ENCODE peak calls at places on chromosome 7, in nine cellular contexts. V is hepatocyte, M is neural progenitor cell, Z is gastrocnemius medialis, L is HCT116, O is HepG2, C is MCF 10A, A is DND-41, N is fibroblast of lung. U is an unnamed sample.
A peak's percentile ranks its signal among the peaks of the same experiment; 100 is the strongest.

GRCh38 chr7:29807179-29807841 is 1.0 kb downstream of the WIPF3 start:
- DNase-seq in V (peak; percentile 64), M (peak; percentile 63), Z (peak; percentile 82), L (peak; percentile 34), O (peak; percentile 15), C (no peak), A (no peak), N (no peak), U (peak; percentile 50)

GRCh38 chr7:79282051-79282694 is 171.3 kb downstream of the MAGI2 start:
- DNase-seq in V (peak; percentile 60), M (peak; percentile 25), Z (no peak), L (peak; percentile 35), O (no peak), C (peak; percentile 55), A (no peak), N (peak; percentile 71), U (peak; percentile 10)

GRCh38 chr7:146116452-146117219 is at the start of gene CNTNAP2:
- DNase-seq in V (peak; percentile 52), M (peak; percentile 85), Z (no peak), L (no peak), O (no peak), C (no peak), A (no peak), N (peak; percentile 35), U (peak; percentile 67)

GRCh38 chr7:16015981-16016380 is 329.5 kb upstream of the MEOX2 start:
- DNase-seq in V (no peak), M (no peak), Z (no peak), L (no peak), O (no peak), C (no peak), A (no peak), N (no peak), U (no peak)

GRCh38 chr7:114791771-114792170 is 130.1 kb upstream of the MDFIC start:
- DNase-seq in V (no peak), M (no peak), Z (no peak), L (no peak), O (no peak), C (no peak), A (no peak), N (peak; percentile 27), U (no peak)

GRCh38 chr7:112010994-112011393 is 195.2 kb downstream of the DOCK4 start:
- DNase-seq in V (no peak), M (no peak), Z (no peak), L (no peak), O (no peak), C (no peak), A (no peak), N (no peak), U (no peak)

GRCh38 chr7:30224511-30225031 is 59.8 kb upstream of the ZNRF2 start:
- DNase-seq in V (no peak), M (no peak), Z (no peak), L (no peak), O (no peak), C (peak; percentile 56), A (no peak), N (peak; percentile 96), U (no peak)

GRCh38 chr7:80210400-80210799 is 75.8 kb downstream of the GNAI1 start:
- DNase-seq in V (peak; percentile 42), M (no peak), Z (no peak), L (no peak), O (peak; percentile 96), C (no peak), A (no peak), N (no peak), U (no peak)

GRCh38 chr7:36775061-36775631 is 50.9 kb upstream of the AOAH start:
- DNase-seq in V (no peak), M (no peak), Z (no peak), L (no peak), O (no peak), C (no peak), A (no peak), N (no peak), U (no peak)

GRCh38 chr7:134196439-134196838 is 69.3 kb downstream of the LRGUK start:
- DNase-seq in V (no peak), M (no peak), Z (no peak), L (no peak), O (no peak), C (no peak), A (no peak), N (no peak), U (no peak)

GRCh38 chr7:118158766-118159165 is 25.2 kb upstream of the LSM8 start:
- DNase-seq in V (no peak), M (peak; percentile 48), Z (no peak), L (peak; percentile 39), O (no peak), C (peak; percentile 20), A (no peak), N (no peak), U (no peak)

GRCh38 chr7:128323489-128324362 is 20.0 kb downstream of the RBM28 start:
- DNase-seq in V (no peak), M (no peak), Z (peak; percentile 25), L (no peak), O (no peak), C (no peak), A (no peak), N (peak; percentile 29), U (no peak)

GRCh38 chr7:303884-304573 is 14.1 kb downstream of the FOXL3 start:
- DNase-seq in V (no peak), M (no peak), Z (no peak), L (no peak), O (no peak), C (no peak), A (no peak), N (no peak), U (no peak)

GRCh38 chr7:155580367-155580766 is 34.0 kb upstream of the CNPY1 start:
- DNase-seq in V (no peak), M (no peak), Z (no peak), L (no peak), O (no peak), C (peak; percentile 27), A (no peak), N (no peak), U (no peak)

GRCh38 chr7:91295571-91295970 is 31.3 kb downstream of the FZD1 start:
- DNase-seq in V (no peak), M (no peak), Z (no peak), L (no peak), O (no peak), C (no peak), A (no peak), N (no peak), U (no peak)
- TF ChIP-seq CTCF in V (no peak), M (no peak), Z (no peak), L (no peak), O (no peak), C (no peak), A (no peak), N (no peak), U (no peak)

DNA sequence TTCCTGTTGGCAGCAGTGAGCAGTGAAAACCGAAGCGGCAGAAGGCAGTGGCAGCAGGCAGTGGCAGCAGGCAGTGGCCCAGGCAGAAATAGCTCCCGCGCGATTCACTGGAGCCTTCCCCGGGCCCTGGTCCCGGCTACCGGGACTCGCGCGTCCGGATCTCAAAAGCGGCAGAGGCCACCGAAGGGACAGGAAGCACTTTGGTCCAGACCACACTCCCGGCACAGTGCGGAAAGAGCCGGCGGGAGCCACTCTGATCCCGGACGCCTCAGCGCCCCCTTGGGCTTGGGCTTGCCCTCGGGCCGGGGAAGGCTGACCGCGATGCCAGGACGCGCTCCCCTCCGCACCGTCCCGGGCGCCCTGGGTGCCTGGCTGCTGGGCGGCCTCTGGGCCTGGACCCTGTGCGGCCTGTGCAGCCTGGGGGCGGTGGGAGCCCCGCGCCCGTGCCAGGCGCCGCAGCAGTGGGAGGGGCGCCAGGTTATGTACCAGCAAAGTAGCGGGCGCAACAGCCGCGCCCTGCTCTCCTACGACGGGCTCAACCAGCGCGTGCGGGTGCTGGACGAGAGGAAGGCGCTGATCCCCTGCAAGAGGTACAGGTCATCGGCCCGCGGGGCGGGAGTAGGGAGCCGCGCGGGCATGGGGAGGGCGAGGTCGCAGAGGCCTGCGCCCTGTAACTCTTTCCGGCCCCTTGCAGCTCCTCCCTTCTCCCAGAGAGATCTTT is at the start of gene EPDR1:
- DNase-seq in V (peak; percentile 63), M (peak; percentile 70), Z (peak; percentile 77), L (peak; percentile 37), O (peak; percentile 74), C (no peak), A (peak; percentile 86), N (peak; percentile 38), U (peak; percentile 61)
- TF ChIP-seq CTCF in V (peak; percentile 9), M (peak; percentile 30), Z (peak; percentile 34), L (no peak), O (no peak), C (no peak), A (no peak), N (no peak), U (no peak)

GRCh38 chr7:52586704-52587103 is 448.7 kb upstream of the POM121L12 start:
- DNase-seq in V (no peak), M (peak; percentile 71), Z (no peak), L (no peak), O (no peak), C (no peak), A (no peak), N (peak; percentile 28), U (no peak)

GRCh38 chr7:52592698-52593097 is 442.7 kb upstream of the POM121L12 start:
- DNase-seq in V (no peak), M (no peak), Z (no peak), L (no peak), O (no peak), C (no peak), A (no peak), N (no peak), U (no peak)
- TF ChIP-seq CTCF in V (no peak), M (peak; percentile 24), Z (no peak), L (no peak), O (no peak), C (no peak), A (peak; percentile 19), N (no peak), U (no peak)

GRCh38 chr7:22385326-22385725 is 28.4 kb upstream of the RAPGEF5 start:
- DNase-seq in V (no peak), M (no peak), Z (no peak), L (no peak), O (no peak), C (no peak), A (no peak), N (no peak), U (no peak)

GRCh38 chr7:22378199-22378961 is 21.4 kb upstream of the RAPGEF5 start:
- DNase-seq in V (peak; percentile 52), M (no peak), Z (no peak), L (no peak), O (peak; percentile 96), C (no peak), A (no peak), N (no peak), U (no peak)

GRCh38 chr7:22375359-22376048 is 18.6 kb upstream of the RAPGEF5 start:
- DNase-seq in V (no peak), M (no peak), Z (no peak), L (no peak), O (no peak), C (no peak), A (no peak), N (no peak), U (no peak)

GRCh38 chr7:22377690-22378089 is 20.7 kb upstream of the RAPGEF5 start:
- DNase-seq in V (no peak), M (no peak), Z (no peak), L (no peak), O (no peak), C (no peak), A (no peak), N (no peak), U (no peak)

DNA sequence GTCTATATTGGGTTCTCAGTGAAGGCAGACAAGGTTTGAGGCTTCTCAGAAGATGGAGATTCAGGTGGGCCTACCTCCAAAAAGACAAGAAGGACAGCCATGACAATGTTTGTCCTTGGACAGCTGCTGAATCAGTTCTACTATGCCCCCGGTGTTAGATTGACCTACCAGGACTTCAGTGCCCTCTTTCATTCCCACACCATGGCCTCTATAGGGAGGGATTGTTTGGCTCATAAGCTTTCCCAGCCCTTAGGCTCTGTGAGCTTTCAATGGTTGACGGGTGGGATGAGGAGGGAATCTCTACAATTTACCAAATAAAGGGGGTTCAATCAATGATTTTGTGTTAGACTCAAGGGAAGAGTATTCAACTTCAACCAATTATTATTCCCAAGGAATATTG is 23.4 kb upstream of the RAPGEF5 start:
- DNase-seq in V (no peak), M (no peak), Z (no peak), L (no peak), O (no peak), C (no peak), A (no peak), N (no peak), U (no peak)
- TF ChIP-seq CTCF in V (no peak), M (no peak), Z (no peak), L (no peak), O (no peak), C (no peak), A (no peak), N (no peak), U (no peak)